ENCODE peak calls at places on chromosomes 5 and 9, in seven cellular contexts. Q is RPMI7951; X is nephron progenitor cell; S is activated T-cell treated with anti-CD3 and anti-CD28 coated beads, Interleukin-2, amount 50 U/mL, for 72 hours; D is HS-27A; O is stimulated activated CD8-positive, alpha-beta memory T cell treated with anti-CD3 and anti-CD28 coated beads, Interleukin-7, amount 100 ng/mL, for 4 hours; Y is T-helper 1 cell. F is an unnamed sample.

GRCh38 chr5:21209404-21209803 is 1221.4 kb upstream of the CDH18 start:
- DNase-seq in Q (no peak), X (no peak), S (no peak), D (no peak), O (no peak), Y (no peak), F (no peak)

GRCh38 chr5:59021837-59022514 is 439.1 kb downstream of the RAB3C start:
- DNase-seq in Q (no peak), X (no peak), S (no peak), D (no peak), O (no peak), Y (no peak), F (peak; percentile 56)

GRCh38 chr9:129197978-129198736 is 20.1 kb upstream of the IER5L start:
- DNase-seq in Q (no peak), X (no peak), S (no peak), D (no peak), O (no peak), Y (no peak), F (no peak)

GRCh38 chr5:147530801-147531389 is 21.0 kb upstream of the DPYSL3 start:
- DNase-seq in Q (peak; percentile 88), X (no peak), S (no peak), D (peak; percentile 49), O (no peak), Y (no peak), F (no peak)

GRCh38 chr9:21677834-21678233 is 124.6 kb upstream of the MTAP start:
- DNase-seq in Q (peak; percentile 66), X (no peak), S (no peak), D (peak; percentile 55), O (no peak), Y (no peak), F (no peak)

GRCh38 chr9:80948107-80948506 is 741.2 kb downstream of the TLE1 start:
- DNase-seq in Q (no peak), X (no peak), S (no peak), D (no peak), O (no peak), Y (no peak), F (no peak)

GRCh38 chr5:145978171-145978570 is 41.8 kb downstream of the SH3RF2 start:
- DNase-seq in Q (no peak), X (no peak), S (no peak), D (no peak), O (no peak), Y (no peak), F (no peak)

GRCh38 chr9:98942906-98943681 is 613 bp upstream of the COL15A1 start:
- DNase-seq in Q (no peak), X (no peak), S (no peak), D (no peak), O (no peak), Y (no peak), F (no peak)